ENCODE peak calls at places on chromosomes 4 and X, in seven cellular contexts. L is DMS153, Q is iPS-NIHi11, M is kidney epithelial cell, R is HT-29, S is mammary epithelial cell, B is Kasumi-1. Y is an unnamed sample.
A peak's percentile ranks its signal among the peaks of the same experiment; 100 is the strongest.

GRCh38 chr4:87410157-87410556 is 12.2 kb upstream of the NUDT9 start:
- DNase-seq in L (no peak), Q (no peak), M (no peak), R (no peak), S (no peak), B (no peak), Y (no peak)

GRCh38 chr4:866761-867390 is 40.9 kb upstream of the CPLX1 start:
- DNase-seq in L (no peak), Q (peak; percentile 8), M (no peak), R (no peak), S (peak; percentile 16), B (no peak), Y (peak; percentile 5)

GRCh38 chr4:7068279-7068842 is 497 bp upstream of the GRPEL1 start:
- DNase-seq in L (no peak), Q (no peak), M (no peak), R (no peak), S (no peak), B (no peak), Y (no peak)

GRCh38 chr4:152525878-152526277 is 10.0 kb downstream of the FBXW7 start:
- DNase-seq in L (no peak), Q (no peak), M (no peak), R (no peak), S (no peak), B (no peak), Y (no peak)

GRCh38 chr4:39963656-39964055 is 14.1 kb downstream of the PDS5A start:
- DNase-seq in L (no peak), Q (no peak), M (no peak), R (no peak), S (no peak), B (no peak), Y (no peak)

GRCh38 chr4:7630559-7631287 is 196.0 kb upstream of the PSAPL1 start:
- DNase-seq in L (no peak), Q (no peak), M (peak; percentile 16), R (no peak), S (peak; percentile 83), B (no peak), Y (peak; percentile 34)

GRCh38 chr4:1801286-1801958 is 8.3 kb downstream of the FGFR3 start:
- DNase-seq in L (no peak), Q (no peak), M (no peak), R (no peak), S (no peak), B (no peak), Y (no peak)

GRCh38 chr4:157300678-157301077 is 80.2 kb downstream of the GRIA2 start:
- DNase-seq in L (no peak), Q (no peak), M (no peak), R (no peak), S (no peak), B (no peak), Y (no peak)

GRCh38 chrX:69289046-69289838 is 124.0 kb upstream of the PJA1 start:
- DNase-seq in L (no peak), Q (no peak), M (no peak), R (no peak), S (no peak), B (no peak), Y (no peak)

GRCh38 chrX:55011294-55011693 is 11.1 kb downstream of the APEX2 start:
- DNase-seq in L (no peak), Q (peak; percentile 15), M (no peak), R (no peak), S (no peak), B (peak; percentile 12), Y (no peak)

GRCh38 chrX:150968862-150969720 is 14.0 kb upstream of the HMGB3 start:
- DNase-seq in L (no peak), Q (peak; percentile 23), M (no peak), R (no peak), S (no peak), B (no peak), Y (no peak)

GRCh38 chr4:517806-518070 is 18.7 kb downstream of the PIGG start:
- DNase-seq in L (no peak), Q (no peak), M (no peak), R (no peak), S (no peak), B (no peak), Y (no peak)

GRCh38 chr4:86306816-86307215 is 53.0 kb downstream of the MAPK10 start:
- DNase-seq in L (no peak), Q (no peak), M (no peak), R (no peak), S (no peak), B (no peak), Y (no peak)

GRCh38 chr4:7862561-7863200 is 77.0 kb downstream of the AFAP1 start:
- DNase-seq in L (no peak), Q (no peak), M (no peak), R (no peak), S (no peak), B (no peak), Y (no peak)

GRCh38 chr4:8893227-8893623 is 21.6 kb upstream of the HMX1 start:
- DNase-seq in L (no peak), Q (no peak), M (no peak), R (no peak), S (no peak), B (no peak), Y (no peak)

GRCh38 chr4:115711575-115711974 is 598.2 kb upstream of the NDST4 start:
- DNase-seq in L (no peak), Q (peak; percentile 31), M (no peak), R (no peak), S (peak; percentile 4), B (peak; percentile 43), Y (no peak)

GRCh38 chrX:74431807-74432206 is 10.5 kb downstream of the SLC16A2 start:
- DNase-seq in L (no peak), Q (peak; percentile 9), M (no peak), R (no peak), S (no peak), B (peak; percentile 22), Y (no peak)

GRCh38 chr4:79132826-79133225 is 193.0 kb downstream of the NAA11 start:
- DNase-seq in L (no peak), Q (no peak), M (no peak), R (no peak), S (no peak), B (no peak), Y (no peak)

GRCh38 chr4:32985256-32985655 is 2265.1 kb downstream of the PCDH7 start:
- DNase-seq in L (no peak), Q (no peak), M (no peak), R (no peak), S (no peak), B (no peak), Y (no peak)

GRCh38 chr4:85431156-85431555 is 43.8 kb upstream of the ARHGAP24 start:
- DNase-seq in L (no peak), Q (no peak), M (no peak), R (no peak), S (no peak), B (no peak), Y (no peak)

GRCh38 chrX:71911731-71912050 is 1.0 kb downstream of the NHSL2 start:
- DNase-seq in L (no peak), Q (no peak), M (no peak), R (no peak), S (no peak), B (no peak), Y (no peak)

GRCh38 chrX:56232221-56233082 is at the start of gene KLF8:
- DNase-seq in L (no peak), Q (peak; percentile 59), M (no peak), R (no peak), S (peak; percentile 71), B (peak; percentile 22), Y (peak; percentile 10)

GRCh38 chr4:181308476-181309170 is 934.6 kb upstream of the TENM3 start:
- DNase-seq in L (peak; percentile 76), Q (no peak), M (no peak), R (no peak), S (no peak), B (no peak), Y (no peak)

GRCh38 chr4:97987019-97987648 is 156.1 kb downstream of the STPG2 start:
- DNase-seq in L (no peak), Q (peak; percentile 49), M (peak; percentile 16), R (peak; percentile 32), S (peak; percentile 26), B (peak; percentile 63), Y (no peak)

GRCh38 chr4:101279377-101279871 is 67.9 kb downstream of the PPP3CA start:
- DNase-seq in L (no peak), Q (no peak), M (no peak), R (no peak), S (no peak), B (peak; percentile 70), Y (no peak)

GRCh38 chr4:40409835-40410234 is 74.7 kb downstream of the CHRNA9 start:
- DNase-seq in L (no peak), Q (no peak), M (no peak), R (no peak), S (peak; percentile 56), B (no peak), Y (no peak)

GRCh38 chr4:160238790-160239189 is 1135.9 kb downstream of the RAPGEF2 start:
- DNase-seq in L (no peak), Q (no peak), M (no peak), R (no peak), S (no peak), B (no peak), Y (no peak)

Y was measured in epithelial cell of prostate.